ENCODE peak calls at places on chromosome 15, in four cellular contexts. One of them, this sample, is unnamed. For H3K9me3, the result is how much of the 10 kb centered on the place peaks cover.

GRCh38 chr15:99076555-99077308 is 28.1 kb upstream of the SYNM start:
- DNase-seq in Karpas-422: peak
- DNase-seq in fibroblast of lung: peak
- DNase-seq in HCT116: peak
- DNase-seq in this sample: no peak

GRCh38 chr15:88225484-88225883 is 31.1 kb downstream of the NTRK3 start:
- DNase-seq in fibroblast of lung: no peak
- DNase-seq in Karpas-422: no peak
- DNase-seq in HCT116: no peak
- DNase-seq in this sample: no peak

GRCh38 chr15:38886315-38887163 is 321.9 kb upstream of the RASGRP1 start:
- DNase-seq in HCT116: no peak
- DNase-seq in Karpas-422: no peak
- DNase-seq in fibroblast of lung: peak
- DNase-seq in this sample: no peak

GRCh38 chr15:47551079-47551478 is 166.2 kb upstream of the SEMA6D start:
- DNase-seq in HCT116: no peak
- DNase-seq in Karpas-422: no peak
- DNase-seq in fibroblast of lung: no peak
- DNase-seq in this sample: no peak

GRCh38 chr15:68380456-68380855 is 51.5 kb downstream of the ITGA11 start:
- DNase-seq in HCT116: no peak
- DNase-seq in fibroblast of lung: no peak
- DNase-seq in Karpas-422: no peak
- DNase-seq in this sample: no peak

GRCh38 chr15:70329179-70329578 is 231.5 kb upstream of the TLE3 start:
- DNase-seq in HCT116: no peak
- DNase-seq in Karpas-422: no peak
- DNase-seq in fibroblast of lung: no peak
- DNase-seq in this sample: no peak

GRCh38 chr15:34993877-34994276 is 5.8 kb upstream of the ZNF770 start:
- DNase-seq in HCT116: no peak
- DNase-seq in Karpas-422: no peak
- DNase-seq in fibroblast of lung: no peak
- DNase-seq in this sample: no peak

GRCh38 chr15:48550822-48551525 is 94.5 kb downstream of the FBN1 start:
- DNase-seq in fibroblast of lung: no peak
- DNase-seq in HCT116: no peak
- DNase-seq in Karpas-422: no peak
- DNase-seq in this sample: no peak

GRCh38 chr15:84982301-84982920 is 755 bp downstream of the PDE8A start:
- DNase-seq in HCT116: no peak
- DNase-seq in Karpas-422: no peak
- DNase-seq in fibroblast of lung: peak
- DNase-seq in this sample: peak

GRCh38 chr15:52362497-52362896 is 66.9 kb upstream of the MYO5C start:
- DNase-seq in Karpas-422: no peak
- DNase-seq in fibroblast of lung: peak
- DNase-seq in HCT116: no peak
- DNase-seq in this sample: no peak

GRCh38 chr15:89030311-89030710 is 57.9 kb upstream of the ABHD2 start:
- DNase-seq in Karpas-422: no peak
- DNase-seq in fibroblast of lung: no peak
- DNase-seq in HCT116: no peak
- DNase-seq in this sample: no peak

GRCh38 chr15:53918180-53919079 is 59.8 kb upstream of the UNC13C start:
- DNase-seq in fibroblast of lung: no peak
- DNase-seq in HCT116: no peak
- DNase-seq in Karpas-422: no peak
- DNase-seq in this sample: no peak

GRCh38 chr15:45790325-45790943 is 155.6 kb downstream of the SQOR start:
- DNase-seq in fibroblast of lung: peak
- DNase-seq in Karpas-422: peak
- DNase-seq in HCT116: peak
- DNase-seq in this sample: no peak

GRCh38 chr15:91874992-91875651 is 21.6 kb downstream of the SLCO3A1 start:
- DNase-seq in HCT116: no peak
- DNase-seq in fibroblast of lung: no peak
- DNase-seq in Karpas-422: no peak
- DNase-seq in this sample: no peak

GRCh38 chr15:70974004-70974832 is 81.6 kb downstream of the LRRC49 start:
- DNase-seq in fibroblast of lung: peak
- DNase-seq in HCT116: peak
- DNase-seq in Karpas-422: peak
- DNase-seq in this sample: no peak

GRCh38 chr15:48283361-48284157 is 47.7 kb upstream of the DUT start:
- DNase-seq in HCT116: no peak
- DNase-seq in Karpas-422: no peak
- DNase-seq in fibroblast of lung: peak
- DNase-seq in this sample: no peak

GRCh38 chr15:58019503-58020376 is 45.8 kb downstream of the ALDH1A2 start:
- DNase-seq in Karpas-422: no peak
- DNase-seq in fibroblast of lung: no peak
- DNase-seq in HCT116: no peak
- DNase-seq in this sample: no peak

GRCh38 chr15:42137461-42138261 is 18.8 kb downstream of the PLA2G4F start:
- DNase-seq in fibroblast of lung: peak
- DNase-seq in HCT116: peak
- DNase-seq in Karpas-422: peak
- DNase-seq in this sample: peak

GRCh38 chr15:40310993-40311392 is 3.3 kb upstream of the PLCB2 start:
- DNase-seq in fibroblast of lung: no peak
- DNase-seq in Karpas-422: no peak
- DNase-seq in HCT116: no peak
- DNase-seq in this sample: no peak

GRCh38 chr15:63978511-63979226 is 67.6 kb downstream of the DAPK2 start:
- DNase-seq in fibroblast of lung: no peak
- DNase-seq in HCT116: no peak
- DNase-seq in Karpas-422: no peak
- DNase-seq in this sample: peak

GRCh38 chr15:64702816-64703631 is 72.4 kb downstream of the RBPMS2 start:
- DNase-seq in fibroblast of lung: peak
- DNase-seq in Karpas-422: peak
- DNase-seq in HCT116: peak
- DNase-seq in this sample: peak

GRCh38 chr15:56739964-56740640 is 6.8 kb upstream of the ZNF280D start:
- DNase-seq in HCT116: peak
- DNase-seq in Karpas-422: peak
- DNase-seq in fibroblast of lung: no peak
- DNase-seq in this sample: no peak

GRCh38 chr15:34734303-34734702 is 20.5 kb downstream of the GJD2 start:
- DNase-seq in fibroblast of lung: no peak
- DNase-seq in HCT116: no peak
- DNase-seq in Karpas-422: no peak
- DNase-seq in this sample: no peak

GRCh38 chr15:40927497-40928346 is 1.4 kb upstream of the DLL4 start:
- DNase-seq in Karpas-422: no peak
- DNase-seq in HCT116: no peak
- DNase-seq in fibroblast of lung: no peak
- DNase-seq in this sample: peak

GRCh38 chr15:38217181-38217580 is 35.5 kb upstream of the SPRED1 start:
- DNase-seq in fibroblast of lung: peak
- DNase-seq in Karpas-422: peak
- DNase-seq in HCT116: no peak
- DNase-seq in this sample: no peak

GRCh38 chr15:65355173-65355982 is 22.4 kb downstream of the IGDCC3 start:
- DNase-seq in Karpas-422: no peak
- DNase-seq in HCT116: no peak
- DNase-seq in fibroblast of lung: no peak
- DNase-seq in this sample: peak

GRCh38 chr15:59339252-59339672 is 33.4 kb downstream of the MYO1E start:
- DNase-seq in HCT116: no peak
- DNase-seq in Karpas-422: no peak
- DNase-seq in fibroblast of lung: peak
- DNase-seq in this sample: no peak

GRCh38 chr15:52392008-52392687 is 96.5 kb upstream of the MYO5C start:
- DNase-seq in HCT116: no peak
- DNase-seq in fibroblast of lung: no peak
- DNase-seq in Karpas-422: no peak
- DNase-seq in this sample: no peak

GRCh38 chr15:84621358-84621979 is 20.7 kb downstream of the ZSCAN2 start:
- DNase-seq in HCT116: no peak
- DNase-seq in Karpas-422: no peak
- DNase-seq in fibroblast of lung: no peak
- DNase-seq in this sample: peak

GRCh38 chr15:46280753-46281521 is 646.1 kb downstream of the SQOR start:
- DNase-seq in Karpas-422: peak
- DNase-seq in HCT116: no peak
- DNase-seq in fibroblast of lung: no peak
- DNase-seq in this sample: no peak

GRCh38 chr15:48396020-48396419 is 64.8 kb downstream of the DUT start:
- DNase-seq in Karpas-422: no peak
- DNase-seq in fibroblast of lung: no peak
- DNase-seq in HCT116: no peak
- DNase-seq in this sample: no peak

GRCh38 chr15:70528270-70528706 is 235.1 kb downstream of the UACA start:
- DNase-seq in fibroblast of lung: peak
- DNase-seq in Karpas-422: peak
- DNase-seq in HCT116: peak
- DNase-seq in this sample: no peak

GRCh38 chr15:44102675-44103254 is 92.3 kb downstream of the FRMD5 start:
- DNase-seq in fibroblast of lung: peak
- DNase-seq in Karpas-422: no peak
- DNase-seq in HCT116: peak
- DNase-seq in this sample: no peak

GRCh38 chr15:42324308-42324707 is 35.0 kb upstream of the CAPN3 start:
- DNase-seq in fibroblast of lung: peak
- DNase-seq in Karpas-422: no peak
- DNase-seq in HCT116: no peak
- DNase-seq in this sample: no peak

GRCh38 chr15:50219820-50220219 is 37.8 kb downstream of the SLC27A2 start:
- DNase-seq in HCT116: peak
- DNase-seq in fibroblast of lung: no peak
- DNase-seq in Karpas-422: no peak
- DNase-seq in this sample: no peak

GRCh38 chr15:38564557-38565286 is at the start of gene RASGRP1:
- DNase-seq in fibroblast of lung: peak
- DNase-seq in HCT116: no peak
- DNase-seq in Karpas-422: peak
- DNase-seq in this sample: peak

DNA sequence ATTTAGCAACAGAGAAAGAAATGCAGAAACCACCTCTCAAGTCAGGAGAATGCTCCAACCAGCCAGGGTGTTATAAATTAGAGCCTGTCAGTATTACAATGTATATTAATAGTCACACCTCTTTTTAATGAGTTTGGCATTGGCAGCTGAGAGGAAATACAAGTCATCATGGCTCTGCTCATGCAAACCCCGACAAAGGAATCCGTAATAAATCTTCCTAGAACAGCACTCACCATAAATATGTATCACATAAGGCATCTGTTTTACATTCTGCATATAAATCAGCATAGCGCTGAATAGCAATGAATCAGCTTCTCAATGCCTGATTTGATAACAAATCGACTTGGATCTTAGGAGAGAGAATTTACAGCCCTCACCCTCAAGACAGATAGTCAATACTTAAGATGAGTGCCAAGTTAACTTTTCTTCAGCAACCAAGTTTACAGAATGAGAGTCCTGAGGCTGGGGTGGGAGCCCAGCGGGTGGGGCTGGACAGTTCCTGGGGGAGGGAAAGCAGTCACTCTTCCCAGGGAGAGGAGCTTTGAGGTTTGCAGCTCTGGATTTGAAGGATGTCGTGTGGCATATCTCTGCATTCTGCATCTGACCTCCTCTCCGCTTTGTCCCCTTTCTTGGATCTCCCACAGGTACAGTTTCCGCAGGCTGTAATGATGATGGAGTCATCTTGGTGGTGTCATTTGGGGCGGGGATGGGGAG is 1034.4 kb upstream of the NR2F2 start:
- DNase-seq in fibroblast of lung: no peak
- DNase-seq in HCT116: no peak
- DNase-seq in Karpas-422: no peak
- DNase-seq in this sample: no peak
- H3K9ac ChIP-seq in fibroblast of lung: no peak
- H3K9ac ChIP-seq in HCT116: no peak
- H3K9ac ChIP-seq in Karpas-422: no peak
- H3K9ac ChIP-seq in this sample: no peak

GRCh38 chr15:86038491-86038890 is 41.2 kb upstream of the AGBL1 start:
- DNase-seq in HCT116: no peak
- DNase-seq in Karpas-422: no peak
- DNase-seq in fibroblast of lung: no peak
- DNase-seq in this sample: no peak

GRCh38 chr15:86040360-86041095 is 39.1 kb upstream of the AGBL1 start:
- DNase-seq in Karpas-422: no peak
- DNase-seq in HCT116: no peak
- DNase-seq in fibroblast of lung: no peak
- DNase-seq in this sample: no peak

GRCh38 chr15:86034904-86035303 is 44.8 kb upstream of the AGBL1 start:
- DNase-seq in HCT116: no peak
- DNase-seq in fibroblast of lung: no peak
- DNase-seq in Karpas-422: no peak
- DNase-seq in this sample: no peak

GRCh38 chr15:86036243-86036642 is 43.4 kb upstream of the AGBL1 start:
- DNase-seq in fibroblast of lung: no peak
- DNase-seq in Karpas-422: no peak
- DNase-seq in HCT116: no peak
- DNase-seq in this sample: no peak
- H3K9me3 ChIP-seq in fibroblast of lung: under half
- H3K9me3 ChIP-seq in Karpas-422: under half
- H3K9me3 ChIP-seq in HCT116: under half
- H3K9me3 ChIP-seq in this sample: under half

DNA sequence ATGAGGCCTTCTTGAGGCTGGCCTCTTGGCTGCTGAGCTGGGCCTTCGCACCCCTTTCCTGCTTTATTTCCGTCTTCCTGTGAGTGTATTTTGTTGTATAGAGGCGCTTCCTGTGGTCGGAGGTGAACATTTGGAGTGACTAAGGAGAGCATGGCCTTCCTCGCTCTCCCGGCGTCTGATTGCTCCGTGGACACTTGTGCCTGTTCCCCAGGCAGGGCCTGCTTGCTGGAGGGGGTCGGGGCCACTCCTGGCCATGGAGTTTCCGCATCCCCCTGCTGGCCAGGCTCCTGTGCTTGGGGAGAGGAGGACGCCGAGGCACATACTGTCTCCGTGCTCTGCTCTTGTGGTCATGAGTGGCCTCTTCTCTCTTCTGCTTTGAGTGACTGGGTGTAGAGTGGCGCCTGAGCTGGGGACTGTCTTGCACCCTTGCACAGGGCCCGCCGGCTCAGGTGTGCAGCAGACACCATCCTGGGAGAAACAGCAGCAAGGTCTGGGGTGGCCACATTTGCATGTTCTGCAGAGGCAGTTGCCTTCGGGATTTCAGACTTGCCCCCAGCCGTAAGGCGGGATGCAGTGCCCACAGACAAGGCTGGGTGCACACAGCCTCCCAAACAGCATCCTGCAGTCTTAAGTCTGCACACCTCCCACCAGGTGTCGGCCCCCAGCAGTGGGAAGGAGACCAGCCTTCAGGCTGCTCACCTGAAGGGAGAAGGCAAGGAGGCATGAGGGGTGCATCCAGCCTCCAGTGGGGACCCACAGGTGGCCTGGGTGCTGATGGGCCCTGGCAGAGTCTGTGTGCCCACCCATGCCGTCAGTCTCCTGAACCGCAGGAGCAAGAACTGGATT is 16.4 kb downstream of the KLF13 start:
- DNase-seq in HCT116: no peak
- DNase-seq in fibroblast of lung: no peak
- DNase-seq in Karpas-422: peak
- DNase-seq in this sample: no peak
- H3K4me3 ChIP-seq in HCT116: no peak
- H3K4me3 ChIP-seq in fibroblast of lung: no peak
- H3K4me3 ChIP-seq in Karpas-422: peak
- H3K4me3 ChIP-seq in this sample: peak

GRCh38 chr15:74172751-74173544 is 562 bp upstream of the ISLR start:
- DNase-seq in fibroblast of lung: peak
- DNase-seq in HCT116: no peak
- DNase-seq in Karpas-422: no peak
- DNase-seq in this sample: peak
- H3K9ac ChIP-seq in fibroblast of lung: no peak
- H3K9ac ChIP-seq in HCT116: no peak
- H3K9ac ChIP-seq in Karpas-422: no peak
- H3K9ac ChIP-seq in this sample: no peak